ENCODE peak calls at places on chromosome 1, in four cellular contexts. L is fibroblast of villous mesenchyme, U is omental fat pad, A is lower lobe of right lung. F is an unnamed sample.

GRCh38 chr1:33927721-33928120 is 63.8 kb downstream of the HMGB4 start:
- DNase-seq in L (peak), U (no peak), A (no peak), F (no peak)

GRCh38 chr1:156119503-156120209 is 5.1 kb downstream of the LMNA start:
- DNase-seq in L (peak), U (no peak), A (no peak), F (no peak)

GRCh38 chr1:64986903-64987871 is 20.8 kb upstream of the JAK1 start:
- DNase-seq in L (peak), U (no peak), A (no peak), F (peak)

GRCh38 chr1:85148524-85149250 is 52.1 kb downstream of the SYDE2 start:
- DNase-seq in L (peak), U (no peak), A (no peak), F (peak)

GRCh38 chr1:118081387-118081786 is 103.6 kb downstream of the SPAG17 start:
- DNase-seq in L (no peak), U (no peak), A (no peak), F (peak)

GRCh38 chr1:93628682-93629081 is 53.0 kb downstream of the BCAR3 start:
- DNase-seq in L (no peak), U (no peak), A (no peak), F (no peak)

GRCh38 chr1:30024411-30025195 is 698.8 kb downstream of the MATN1 start:
- DNase-seq in L (no peak), U (no peak), A (no peak), F (no peak)

GRCh38 chr1:36446261-36446660 is 4.0 kb downstream of the OSCP1 start:
- DNase-seq in L (no peak), U (no peak), A (no peak), F (peak)

GRCh38 chr1:51264470-51264869 is 28.4 kb downstream of the RNF11 start:
- DNase-seq in L (peak), U (no peak), A (no peak), F (no peak)

GRCh38 chr1:52792002-52792401 is 50.6 kb upstream of the ZYG11A start:
- DNase-seq in L (no peak), U (no peak), A (no peak), F (no peak)

GRCh38 chr1:150008699-150009098 is 1.8 kb downstream of the OTUD7B start:
- DNase-seq in L (no peak), U (no peak), A (no peak), F (no peak)

DNA sequence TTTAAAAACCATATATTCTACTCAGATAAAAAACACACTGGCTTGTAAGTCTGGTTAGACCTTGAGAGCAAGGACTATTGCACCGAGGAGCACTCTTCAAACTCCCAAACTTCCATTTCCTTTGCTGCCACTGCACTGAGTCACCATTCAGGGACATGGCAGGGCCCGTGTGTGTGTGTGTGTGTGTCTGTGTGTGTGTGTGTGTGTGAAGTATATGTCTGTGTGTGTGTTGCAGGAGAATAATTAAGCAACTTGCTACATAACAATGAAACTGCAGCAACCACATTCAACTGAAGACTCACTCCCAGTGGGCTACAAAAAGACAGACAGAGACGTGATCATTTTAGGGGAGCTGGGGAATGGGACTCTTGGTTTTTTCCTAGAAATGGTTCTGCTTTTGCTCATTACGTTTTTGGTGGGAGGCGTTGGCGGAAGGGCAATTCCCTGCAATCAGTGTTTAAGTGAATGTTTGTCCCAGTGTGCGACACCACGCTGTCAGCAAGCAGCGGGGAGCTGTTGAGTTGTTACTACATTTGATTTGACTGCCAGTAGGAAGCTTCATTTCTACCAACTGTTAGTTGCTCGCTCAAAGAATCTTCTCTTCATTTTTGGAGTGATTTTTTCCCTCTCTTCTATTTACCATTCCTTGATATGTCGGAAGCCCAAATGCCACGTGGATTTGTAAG is 36.2 kb downstream of the ESRRG start:
- DNase-seq in L (no peak), U (no peak), A (no peak), F (no peak)
- TF ChIP-seq CTCF in L (no peak), U (no peak), A (no peak), F (no peak)

GRCh38 chr1:91830242-91831131 is 55.5 kb downstream of the TGFBR3 start:
- DNase-seq in L (peak), U (no peak), A (peak), F (no peak)
- TF ChIP-seq CTCF in L (peak), U (no peak), A (peak), F (no peak)

GRCh38 chr1:42730988-42731387 is 9.0 kb downstream of the CLDN19 start:
- DNase-seq in L (no peak), U (no peak), A (no peak), F (no peak)
- TF ChIP-seq CTCF in L (no peak), U (no peak), A (no peak), F (no peak)

DNA sequence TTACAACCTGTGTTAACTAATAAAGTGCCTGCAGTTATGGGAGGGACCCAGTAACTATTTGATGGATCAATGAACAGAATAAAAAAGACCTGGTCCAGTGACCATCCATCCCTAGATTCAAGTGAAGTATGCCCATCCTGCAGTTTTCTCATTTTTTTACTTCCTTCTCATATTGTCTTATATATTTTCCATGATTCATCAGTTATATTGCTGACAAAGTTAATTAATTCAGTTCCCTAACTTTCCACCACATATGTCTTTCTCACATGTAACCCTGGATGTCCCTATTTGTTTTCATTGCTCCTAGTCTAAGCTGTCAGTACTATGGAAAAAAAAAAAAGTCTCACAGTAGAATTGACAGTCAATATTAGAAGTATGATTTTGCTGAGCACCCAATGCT is 64.3 kb downstream of the ITGB3BP start:
- DNase-seq in L (no peak), U (no peak), A (no peak), F (no peak)
- TF ChIP-seq CTCF in L (no peak), U (no peak), A (no peak), F (no peak)

F was measured in GM13976.